ENCODE peak calls at places on chromosomes 3 and 15, in ten cellular contexts. P, J, W, R, U, X, D, M, N and S are unnamed samples.

GRCh38 chr15:20340931-20341661 is 200.5 kb downstream of the GOLGA6L6 start:
- DNase-seq in W (peak), X (peak), J (no peak), D (no peak), U (peak), P (peak), R (no peak), N (no peak), M (no peak), S (no peak)

GRCh38 chr3:142929109-142929508 is 34.4 kb downstream of the PAQR9 start:
- DNase-seq in X (no peak), N (peak), J (no peak), P (no peak), D (peak), U (no peak), R (no peak), M (peak), W (peak), S (peak)

GRCh38 chr3:346186-346585 is 149.6 kb downstream of the CHL1 start:
- DNase-seq in R (no peak), J (no peak), W (no peak), P (no peak), D (peak), M (no peak), X (no peak), U (no peak), N (no peak), S (no peak)

GRCh38 chr3:4984511-4984864 is 5.3 kb downstream of the BHLHE40 start:
- DNase-seq in X (no peak), M (no peak), J (no peak), D (no peak), R (no peak), P (no peak), W (no peak), N (no peak), U (peak), S (no peak)

GRCh38 chr3:42498034-42498433 is 4.4 kb upstream of the VIPR1 start:
- DNase-seq in P (no peak), R (no peak), X (no peak), N (no peak), J (no peak), D (no peak), U (no peak), M (no peak), W (no peak), S (no peak)

GRCh38 chr3:136120373-136121348 is 75.5 kb downstream of the MSL2 start:
- DNase-seq in P (no peak), N (peak), R (no peak), U (peak), J (no peak), X (no peak), M (no peak), W (no peak), D (no peak), S (no peak)

GRCh38 chr3:100725935-100726334 is 16.6 kb downstream of the TFG start:
- DNase-seq in D (no peak), R (no peak), W (no peak), J (no peak), M (no peak), P (no peak), U (no peak), N (no peak), X (no peak), S (no peak)

GRCh38 chr3:38644016-38644661 is 5.3 kb downstream of the SCN5A start:
- DNase-seq in J (no peak), W (no peak), X (no peak), M (no peak), P (no peak), D (no peak), R (no peak), N (no peak), U (no peak), S (no peak)

GRCh38 chr15:78709263-78709882 is 68.4 kb upstream of the CHRNB4 start:
- DNase-seq in X (peak), U (peak), P (peak), M (peak), R (no peak), D (peak), N (peak), W (peak), J (peak), S (peak)

GRCh38 chr3:130093741-130094391 is 12.2 kb downstream of the ALG1L2 start:
- DNase-seq in J (no peak), W (peak), M (no peak), R (no peak), P (no peak), N (no peak), D (peak), U (no peak), X (no peak), S (no peak)

GRCh38 chr3:27943106-27943505 is 221.0 kb upstream of the EOMES start:
- DNase-seq in N (peak), X (no peak), W (no peak), R (no peak), J (no peak), M (peak), P (no peak), D (peak), U (no peak), S (no peak)

GRCh38 chr15:69299451-69300128 is 878 bp downstream of the PAQR5 start:
- DNase-seq in U (no peak), J (no peak), M (no peak), R (no peak), N (no peak), X (no peak), P (no peak), W (no peak), D (no peak), S (no peak)